ENCODE peak calls at places on chromosomes 13 and 19, in nine cellular contexts. I, Q, J, N, G, K, E, M and D are unnamed samples.

GRCh38 chr13:106350208-106350607 is 185.3 kb downstream of the EFNB2 start:
- DNase-seq in M (no peak), I (no peak), Q (no peak), G (no peak), N (no peak), J (no peak), K (no peak), E (no peak), D (no peak)

GRCh38 chr19:33759356-33759755 is 37.3 kb upstream of the KCTD15 start:
- DNase-seq in I (no peak), G (no peak), N (no peak), E (no peak), Q (no peak), M (no peak), J (no peak), K (no peak), D (no peak)

GRCh38 chr19:41570639-41571112 is 5.3 kb upstream of the CEACAM21 start:
- DNase-seq in J (peak), M (peak), N (peak), K (no peak), E (peak), Q (peak), I (peak), G (peak), D (peak)

GRCh38 chr19:16062789-16063188 is 13.5 kb upstream of the TPM4 start:
- DNase-seq in K (no peak), I (no peak), J (no peak), N (no peak), E (peak), G (no peak), M (peak), Q (no peak), D (no peak)

GRCh38 chr19:5345895-5346386 is 5.3 kb upstream of the PTPRS start:
- DNase-seq in E (no peak), N (no peak), K (no peak), J (no peak), G (no peak), M (no peak), I (no peak), Q (no peak), D (peak)

GRCh38 chr19:46115396-46116109 is 8.9 kb downstream of the IGFL3 start:
- DNase-seq in J (peak), I (no peak), N (peak), E (no peak), Q (no peak), M (no peak), K (no peak), G (peak), D (peak)

GRCh38 chr13:95956589-95957148 is 96.5 kb downstream of the UGGT2 start:
- DNase-seq in Q (no peak), K (no peak), I (no peak), E (no peak), G (no peak), J (no peak), M (no peak), N (no peak), D (peak)

GRCh38 chr13:46207828-46208227 is 3.9 kb upstream of the LRRC63 start:
- DNase-seq in Q (no peak), M (no peak), G (no peak), I (no peak), K (no peak), E (no peak), N (no peak), J (no peak), D (no peak)

GRCh38 chr13:93547886-93548285 is 321.3 kb downstream of the GPC6 start:
- DNase-seq in I (no peak), K (no peak), Q (no peak), E (no peak), G (no peak), J (no peak), N (no peak), M (no peak), D (no peak)

GRCh38 chr13:99989376-99990044 is 7.9 kb downstream of the ZIC2 start:
- DNase-seq in G (no peak), I (no peak), K (no peak), Q (peak), N (peak), J (no peak), M (no peak), E (peak), D (no peak)

GRCh38 chr19:14118165-14119051 is 846 bp upstream of the PRKACA start:
- DNase-seq in J (no peak), I (peak), G (peak), M (peak), K (no peak), N (peak), E (peak), Q (peak), D (peak)

GRCh38 chr19:41597600-41598041 is 21.7 kb downstream of the CEACAM21 start:
- DNase-seq in N (no peak), E (peak), I (peak), M (peak), K (no peak), J (peak), G (peak), Q (peak), D (peak)

GRCh38 chr13:92994056-92994455 is 232.6 kb upstream of the GPC6 start:
- DNase-seq in I (no peak), N (no peak), K (no peak), J (peak), Q (no peak), E (no peak), G (no peak), M (no peak), D (peak)

GRCh38 chr13:80224468-80224867 is 116.5 kb downstream of the SPRY2 start:
- DNase-seq in E (no peak), Q (no peak), K (no peak), J (no peak), M (no peak), G (no peak), I (no peak), N (no peak), D (peak)

GRCh38 chr19:36489920-36490415 is 607 bp upstream of the ZNF566 start:
- DNase-seq in J (peak), N (no peak), I (peak), M (peak), Q (peak), K (peak), G (peak), E (peak), D (no peak)

GRCh38 chr19:15252398-15253018 is 20.3 kb upstream of the EPHX3 start:
- DNase-seq in N (no peak), K (no peak), J (no peak), M (no peak), I (no peak), Q (no peak), E (peak), G (peak), D (no peak)

GRCh38 chr19:27971071-27971470 is 1241.9 kb downstream of the UQCRFS1 start:
- DNase-seq in E (no peak), I (no peak), G (no peak), N (no peak), M (peak), K (no peak), J (no peak), Q (peak), D (peak)

GRCh38 chr19:57708641-57709354 is at the start of gene ZNF154:
- DNase-seq in M (peak), I (peak), N (no peak), Q (peak), J (peak), G (no peak), K (no peak), E (no peak), D (no peak)

GRCh38 chr13:50386527-50387123 is 371.4 kb downstream of the KCNRG start:
- DNase-seq in E (no peak), N (peak), M (peak), J (peak), G (peak), K (no peak), Q (peak), I (peak), D (no peak)

GRCh38 chr19:28582807-28583206 is 630.1 kb downstream of the UQCRFS1 start:
- DNase-seq in Q (no peak), E (no peak), K (no peak), N (no peak), J (no peak), M (no peak), I (no peak), G (no peak), D (no peak)

GRCh38 chr13:62360609-62361008 is 945.0 kb upstream of the PCDH20 start:
- DNase-seq in E (no peak), M (no peak), I (no peak), N (no peak), Q (no peak), G (no peak), J (no peak), K (no peak), D (no peak)

GRCh38 chr13:40115456-40115855 is 460.0 kb downstream of the COG6 start:
- DNase-seq in M (no peak), E (no peak), Q (no peak), J (no peak), K (no peak), G (no peak), N (no peak), I (no peak), D (no peak)

GRCh38 chr19:6730153-6730804 is 7.1 kb downstream of the GPR108 start:
- DNase-seq in I (no peak), G (peak), N (peak), Q (no peak), K (no peak), J (no peak), M (peak), E (peak), D (no peak)

GRCh38 chr13:29436721-29437250 is 158.7 kb downstream of the SLC7A1 start:
- DNase-seq in E (no peak), J (no peak), G (no peak), K (no peak), N (no peak), M (peak), Q (no peak), I (no peak), D (no peak)
- H3K27ac ChIP-seq in E (peak), J (no peak), G (peak), K (peak), N (peak), M (peak), Q (no peak), I (peak), D (no peak)

GRCh38 chr19:18647807-18648206 is 11.0 kb downstream of the KLHL26 start:
- DNase-seq in G (no peak), N (no peak), K (no peak), I (no peak), M (no peak), E (no peak), J (no peak), Q (no peak), D (no peak)

GRCh38 chr19:18650048-18650435 is 13.2 kb downstream of the KLHL26 start:
- DNase-seq in G (peak), Q (no peak), N (no peak), K (no peak), E (peak), M (no peak), J (no peak), I (peak), D (no peak)

GRCh38 chr19:18649371-18650047 is 12.7 kb downstream of the KLHL26 start:
- DNase-seq in J (no peak), M (peak), N (no peak), I (peak), K (no peak), E (no peak), Q (no peak), G (peak), D (peak)

GRCh38 chr19:18647371-18647767 is 10.5 kb downstream of the KLHL26 start:
- DNase-seq in J (no peak), E (no peak), M (no peak), N (no peak), K (no peak), I (no peak), G (no peak), Q (no peak), D (no peak)

GRCh38 chr19:18648971-18649310 is 12.1 kb downstream of the KLHL26 start:
- DNase-seq in N (no peak), E (no peak), I (no peak), M (no peak), J (no peak), Q (no peak), G (peak), K (no peak), D (no peak)
- H3K27ac ChIP-seq in N (peak), E (peak), I (peak), M (no peak), J (no peak), Q (no peak), G (peak), K (peak), D (no peak)

GRCh38 chr13:32938907-32939306 is 77.3 kb upstream of the KL start:
- DNase-seq in Q (no peak), K (no peak), N (no peak), M (no peak), I (no peak), E (no peak), G (no peak), J (no peak), D (peak)

GRCh38 chr13:32946558-32946957 is 69.7 kb upstream of the KL start:
- DNase-seq in G (no peak), Q (no peak), I (no peak), M (no peak), J (no peak), K (no peak), E (no peak), N (no peak), D (no peak)

GRCh38 chr13:32941368-32941767 is 74.9 kb upstream of the KL start:
- DNase-seq in I (no peak), J (no peak), Q (no peak), G (no peak), K (no peak), E (no peak), N (no peak), M (no peak), D (no peak)

DNA sequence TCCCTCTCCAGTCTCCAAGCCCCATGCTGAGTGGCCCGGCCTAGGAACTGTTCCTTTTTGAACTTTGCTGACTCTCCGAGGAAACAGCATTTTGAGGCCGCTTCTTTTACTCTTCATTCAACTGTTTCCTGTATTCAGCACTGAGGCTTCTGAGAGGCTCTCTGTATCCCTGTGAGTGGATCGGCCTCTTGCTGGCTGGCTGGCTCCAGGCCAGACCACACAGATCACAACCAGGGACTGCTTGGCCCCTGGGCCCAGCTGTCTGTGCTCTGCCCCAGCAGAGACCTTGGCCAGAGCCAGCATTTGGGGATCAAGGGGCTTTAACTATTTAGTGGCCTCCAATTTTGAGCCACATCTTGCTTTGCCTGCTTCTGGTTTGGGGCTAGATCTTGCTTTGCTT is 75.6 kb upstream of the KL start:
- DNase-seq in J (peak), I (peak), E (no peak), N (no peak), M (peak), G (no peak), K (no peak), Q (no peak), D (no peak)
- H3K27ac ChIP-seq in J (no peak), I (no peak), E (no peak), N (no peak), M (no peak), G (no peak), K (no peak), Q (no peak), D (no peak)

GRCh38 chr13:30766234-30766633 is 30.9 kb downstream of the ALOX5AP start:
- DNase-seq in Q (no peak), E (no peak), I (no peak), N (no peak), G (no peak), J (no peak), M (no peak), K (no peak), D (no peak)
- H3K27ac ChIP-seq in Q (no peak), E (no peak), I (no peak), N (no peak), G (no peak), J (no peak), M (no peak), K (no peak), D (no peak)

DNA sequence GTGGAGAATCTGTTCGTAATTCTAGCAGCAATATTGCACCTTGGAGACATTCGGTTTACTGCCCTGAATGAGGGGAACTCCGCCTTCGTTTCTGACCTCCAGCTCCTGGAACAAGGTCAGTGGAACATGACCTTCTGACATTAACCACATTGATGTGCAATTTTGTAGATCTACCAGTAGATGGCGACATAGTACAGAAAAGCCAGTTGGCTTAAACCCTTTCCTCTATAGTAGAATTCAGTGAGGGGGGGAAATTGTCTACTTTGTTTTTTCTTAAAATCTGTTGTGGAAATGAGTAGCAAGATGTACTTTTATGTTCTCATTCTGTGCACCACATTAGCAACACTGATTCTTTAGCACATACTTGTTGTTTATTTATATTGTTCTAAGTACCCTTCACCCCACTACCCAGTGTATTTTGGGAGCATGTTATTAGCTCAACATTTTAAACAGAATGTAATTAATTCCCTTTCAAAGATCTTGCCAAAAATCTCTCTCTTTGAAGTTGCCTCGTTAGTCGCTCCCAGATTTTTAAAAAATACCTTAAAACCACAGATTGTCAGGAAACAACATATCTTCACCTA is 332.2 kb downstream of the MYO16 start:
- DNase-seq in M (peak), J (no peak), Q (peak), I (no peak), E (no peak), N (no peak), K (no peak), G (no peak), D (peak)
- H3K27ac ChIP-seq in M (no peak), J (no peak), Q (no peak), I (no peak), E (no peak), N (no peak), K (no peak), G (no peak), D (peak)

GRCh38 chr19:10104665-10105221 is 1.4 kb upstream of the PPAN start:
- DNase-seq in J (no peak), I (no peak), G (no peak), E (no peak), M (no peak), Q (no peak), K (no peak), N (no peak), D (no peak)

GRCh38 chr19:10107254-10107653 is 1.1 kb downstream of the PPAN start:
- DNase-seq in E (no peak), Q (no peak), M (no peak), K (no peak), N (no peak), J (no peak), G (no peak), I (no peak), D (no peak)

GRCh38 chr19:10104130-10104513 is 1.6 kb upstream of the ANGPTL6 start:
- DNase-seq in Q (no peak), E (no peak), I (no peak), N (no peak), M (no peak), G (no peak), K (no peak), J (no peak), D (no peak)

GRCh38 chr19:10106100-10106936 is at the start of gene PPAN:
- DNase-seq in N (peak), M (peak), G (peak), I (peak), E (peak), K (peak), J (peak), Q (peak), D (peak)

DNA sequence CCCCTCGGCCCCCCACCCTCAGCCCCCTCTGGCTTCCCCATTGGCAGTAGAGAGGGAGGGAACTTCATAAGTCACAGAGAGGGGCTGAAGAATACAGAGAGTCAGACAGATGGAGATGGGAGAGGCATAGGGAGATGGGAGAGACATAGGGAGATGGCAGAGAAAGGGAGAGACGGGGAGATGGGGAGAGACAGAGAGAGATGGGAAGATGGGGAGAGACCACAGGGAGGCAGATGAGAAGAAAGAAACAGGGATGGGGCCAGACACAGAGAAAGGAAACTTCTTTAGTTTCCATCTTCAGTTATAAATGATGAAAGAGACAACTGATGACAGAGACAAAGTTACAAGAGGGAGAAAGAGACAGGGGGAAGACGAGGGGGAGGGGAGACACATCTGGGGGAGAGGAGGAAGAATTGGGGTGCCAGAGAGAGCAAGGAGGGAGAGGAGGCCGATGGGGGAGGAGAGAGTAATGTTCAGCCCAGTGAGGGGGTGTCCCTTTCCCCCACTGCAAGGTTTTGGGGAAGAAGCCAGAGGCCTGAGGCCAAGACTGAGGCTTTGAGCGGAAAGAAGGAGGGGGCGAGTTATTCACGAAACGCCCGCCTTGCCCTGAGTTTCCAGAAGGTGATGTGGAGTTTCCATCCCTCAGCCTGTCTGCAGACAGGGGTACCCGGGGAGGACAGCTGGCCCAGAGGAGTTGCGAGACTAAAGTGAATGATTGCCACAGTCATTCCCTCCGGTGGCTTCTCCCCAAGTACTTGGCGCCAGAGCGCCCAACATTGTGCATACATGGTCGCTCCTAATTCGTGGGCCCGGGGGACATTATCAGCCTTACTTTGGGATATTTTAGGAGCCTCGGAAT is 692 bp upstream of the PPAN start:
- DNase-seq in Q (no peak), K (no peak), E (peak), M (no peak), G (no peak), N (no peak), I (no peak), J (no peak), D (no peak)
- H3K27ac ChIP-seq in Q (no peak), K (no peak), E (peak), M (peak), G (peak), N (peak), I (peak), J (no peak), D (no peak)

GRCh38 chr13:109604894-109605293 is 181.5 kb downstream of the IRS2 start:
- DNase-seq in J (no peak), N (no peak), G (no peak), K (no peak), I (no peak), Q (no peak), E (no peak), M (no peak), D (no peak)

GRCh38 chr13:109605846-109606245 is 180.5 kb downstream of the IRS2 start:
- DNase-seq in E (no peak), N (no peak), Q (no peak), J (no peak), K (no peak), M (no peak), I (no peak), G (no peak), D (no peak)

GRCh38 chr13:109608503-109608902 is 177.9 kb downstream of the IRS2 start:
- DNase-seq in G (no peak), N (no peak), E (no peak), Q (no peak), M (no peak), J (no peak), K (no peak), I (no peak), D (no peak)

GRCh38 chr13:109608032-109608431 is 178.4 kb downstream of the IRS2 start:
- DNase-seq in M (no peak), G (no peak), N (no peak), K (no peak), I (no peak), E (no peak), Q (no peak), J (no peak), D (no peak)

GRCh38 chr13:109606404-109607028 is 179.9 kb downstream of the IRS2 start:
- DNase-seq in E (no peak), I (no peak), M (no peak), K (no peak), J (no peak), Q (no peak), G (no peak), N (no peak), D (no peak)
- H3K27ac ChIP-seq in E (no peak), I (no peak), M (no peak), K (no peak), J (no peak), Q (no peak), G (no peak), N (no peak), D (no peak)

GRCh38 chr13:113151745-113152707 is 6.4 kb upstream of the PROZ start:
- DNase-seq in G (peak), I (no peak), M (no peak), N (no peak), J (peak), E (peak), K (no peak), Q (no peak), D (no peak)
- H3K27ac ChIP-seq in G (no peak), I (peak), M (no peak), N (no peak), J (no peak), E (no peak), K (no peak), Q (no peak), D (no peak)

GRCh38 chr19:1417681-1418493 is 10.5 kb downstream of the DAZAP1 start:
- DNase-seq in I (no peak), K (no peak), G (peak), J (no peak), E (no peak), M (no peak), N (no peak), Q (no peak), D (no peak)
- H3K27ac ChIP-seq in I (peak), K (no peak), G (peak), J (peak), E (no peak), M (peak), N (no peak), Q (no peak), D (no peak)